ENCODE peak calls at places on chromosomes 4 and X, in nine cellular contexts. Q is heart right ventricle; B is endodermal cell; U is vagina; Z is effector memory CD4-positive, alpha-beta T cell; X is NT2/D1; E is uterus; W is tibial artery; O is adipocyte. N is an unnamed sample. For H3K4me1 and H3K27me3, the result is how much of the 10 kb centered on the place peaks cover.

GRCh38 chrX:63922221-63922620 is 137.2 kb upstream of the ARHGEF9 start:
- DNase-seq in W (no peak), Q (no peak), X (no peak), U (no peak), B (no peak), E (no peak), O (peak), Z (no peak), N (no peak)

GRCh38 chrX:1137531-1137930 is 74.9 kb downstream of the CRLF2 start:
- DNase-seq in X (no peak), O (no peak), U (no peak), B (peak), Q (no peak), Z (no peak), W (peak), E (no peak), N (no peak)

GRCh38 chr4:72084587-72085011 is 52.8 kb downstream of the NPFFR2 start:
- DNase-seq in X (no peak), Z (no peak), U (no peak), B (no peak), O (peak), Q (no peak), E (no peak), W (no peak), N (no peak)

GRCh38 chr4:8191136-8191747 is 7.8 kb upstream of the SH3TC1 start:
- DNase-seq in O (no peak), E (peak), Q (peak), W (peak), B (no peak), Z (no peak), X (no peak), U (no peak), N (peak)

GRCh38 chrX:27435031-27435430 is 28.1 kb downstream of the PPP4R3C start:
- DNase-seq in E (no peak), O (no peak), Z (no peak), Q (no peak), W (no peak), U (no peak), B (no peak), X (no peak), N (no peak)

GRCh38 chr4:76562161-76562560 is 127.1 kb downstream of the SHROOM3 start:
- DNase-seq in W (no peak), B (no peak), U (no peak), X (no peak), Q (no peak), E (no peak), Z (no peak), O (peak), N (no peak)

GRCh38 chr4:99653921-99654890 is 3.4 kb downstream of the C4orf54 start:
- DNase-seq in Z (no peak), W (no peak), E (no peak), O (no peak), Q (no peak), X (no peak), B (no peak), U (no peak), N (peak)

GRCh38 chr4:175540151-175540550 is 271.9 kb downstream of the GPM6A start:
- DNase-seq in Z (no peak), E (no peak), Q (no peak), O (no peak), X (no peak), W (no peak), U (no peak), B (no peak), N (no peak)

GRCh38 chr4:172392741-172393140 is 579.5 kb downstream of the GALNTL6 start:
- DNase-seq in E (no peak), B (no peak), U (no peak), X (no peak), Q (no peak), Z (no peak), W (no peak), O (no peak), N (no peak)

GRCh38 chr4:143782521-143782920 is 82.0 kb upstream of the FREM3 start:
- DNase-seq in Q (no peak), X (no peak), Z (no peak), B (no peak), E (no peak), O (no peak), U (no peak), W (no peak), N (no peak)

GRCh38 chr4:126071346-126072333 is 756.9 kb downstream of the FAT4 start:
- DNase-seq in O (peak), E (no peak), B (no peak), U (no peak), Q (no peak), W (no peak), Z (no peak), X (no peak), N (peak)

GRCh38 chr4:26992657-26993361 is 132.2 kb downstream of the STIM2 start:
- DNase-seq in B (no peak), U (no peak), O (peak), X (no peak), Z (no peak), Q (peak), E (peak), W (no peak), N (no peak)

GRCh38 chrX:36898301-36898700 is 109.9 kb upstream of the FAM47C start:
- DNase-seq in Q (no peak), E (no peak), U (no peak), B (no peak), O (peak), Z (no peak), X (peak), W (no peak), N (no peak)

GRCh38 chr4:138555584-138555983 is 313.4 kb upstream of the SLC7A11 start:
- DNase-seq in O (no peak), E (no peak), U (no peak), W (no peak), Z (no peak), B (peak), X (no peak), Q (no peak), N (no peak)

GRCh38 chrX:117973175-117974075 is 143.2 kb downstream of the KLHL13 start:
- DNase-seq in X (no peak), Z (no peak), U (no peak), E (no peak), W (no peak), Q (no peak), B (no peak), O (peak), N (no peak)

GRCh38 chrX:103157511-103158316 is 57.2 kb upstream of the BEX4 start:
- DNase-seq in E (no peak), O (peak), Q (peak), W (no peak), U (no peak), X (no peak), B (peak), Z (no peak), N (no peak)

DNA sequence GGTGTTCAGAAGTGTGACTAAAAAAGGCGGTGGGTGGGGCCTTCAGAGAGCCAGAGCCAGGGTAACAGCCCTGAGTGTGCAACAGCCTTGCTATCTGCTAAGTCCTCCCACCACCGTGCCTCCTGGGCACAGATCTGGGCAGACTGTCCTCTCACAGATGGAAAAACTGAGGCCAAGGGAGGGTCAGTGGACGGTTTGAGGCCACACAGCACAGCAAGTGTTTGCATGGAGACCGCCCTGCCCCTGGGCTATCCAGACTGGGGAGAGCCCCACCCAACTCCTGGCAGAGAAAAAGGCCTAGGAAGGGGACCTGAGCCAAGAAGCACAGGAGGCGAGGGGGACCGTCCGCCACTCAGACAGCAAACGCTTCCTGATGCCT is 31.7 kb downstream of the BLOC1S4 start:
- DNase-seq in O (no peak), Q (no peak), Z (no peak), W (no peak), E (no peak), B (no peak), U (no peak), X (no peak), N (peak)
- H3K4me1 ChIP-seq in O (under half), Q (under half), Z (under half), W (under half), E (under half), B (under half), U (under half), X (under half), N (under half)

GRCh38 chrX:124426824-124427223 is 80.5 kb downstream of the SH2D1A start:
- DNase-seq in O (no peak), U (no peak), Q (peak), Z (no peak), X (no peak), W (no peak), B (no peak), E (no peak), N (no peak)
- H3K27me3 ChIP-seq in O (under half), U (under half), Q (under half), Z (under half), X (under half), W (under half), B (under half), E (under half), N (under half)

GRCh38 chrX:150409486-150409885 is 46.4 kb downstream of the MAMLD1 start:
- DNase-seq in X (no peak), W (no peak), Z (no peak), B (no peak), Q (no peak), O (no peak), U (no peak), E (no peak), N (no peak)

GRCh38 chrX:150411656-150412055 is 48.5 kb downstream of the MAMLD1 start:
- DNase-seq in X (no peak), Q (no peak), E (no peak), W (no peak), U (no peak), B (no peak), Z (no peak), O (no peak), N (no peak)

GRCh38 chrX:150410513-150410912 is 47.4 kb downstream of the MAMLD1 start:
- DNase-seq in Z (no peak), U (no peak), Q (no peak), E (no peak), X (no peak), B (no peak), W (no peak), O (no peak), N (no peak)

GRCh38 chrX:150408561-150408960 is 45.4 kb downstream of the MAMLD1 start:
- DNase-seq in E (no peak), B (no peak), O (no peak), W (no peak), U (no peak), Q (no peak), X (no peak), Z (no peak), N (no peak)

DNA sequence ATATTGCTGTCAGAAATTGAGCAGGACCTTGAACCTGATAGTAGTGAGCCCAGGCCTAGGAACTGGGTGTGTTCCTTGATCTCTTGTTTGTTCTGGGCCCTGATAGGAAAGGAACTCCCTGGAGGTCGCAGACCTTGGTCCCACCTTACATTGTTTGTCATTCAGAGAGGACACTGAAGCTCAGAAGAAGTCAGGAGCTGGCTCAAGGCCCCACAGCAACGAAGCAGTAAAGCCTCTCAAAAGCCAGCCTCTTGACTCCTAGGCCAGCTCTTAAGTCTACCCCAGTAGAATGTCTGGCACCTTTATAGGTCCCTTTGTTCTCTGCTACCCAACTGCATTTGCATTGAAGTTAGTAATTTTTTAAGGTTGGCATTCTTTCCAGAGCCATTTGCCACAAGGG is 46.8 kb downstream of the MAMLD1 start:
- DNase-seq in E (no peak), O (no peak), X (no peak), Q (no peak), U (no peak), Z (no peak), W (no peak), B (no peak), N (no peak)
- H3K4me1 ChIP-seq in E (under half), O (under half), X (under half), Q (under half), U (under half), Z (under half), W (under half), B (under half), N (under half)

GRCh38 chr4:793109-793861 is 32.6 kb downstream of the CPLX1 start:
- DNase-seq in B (no peak), E (no peak), Q (no peak), X (no peak), O (no peak), Z (no peak), U (no peak), W (no peak), N (no peak)

GRCh38 chr4:792729-793108 is 33.2 kb downstream of the CPLX1 start:
- DNase-seq in E (no peak), Q (no peak), Z (no peak), O (no peak), U (no peak), W (no peak), B (no peak), X (no peak), N (peak)

GRCh38 chr4:791201-791865 is 34.6 kb downstream of the CPLX1 start:
- DNase-seq in Z (no peak), B (peak), Q (no peak), X (no peak), E (no peak), U (no peak), W (no peak), O (no peak), N (peak)

GRCh38 chr4:790466-790820 is 35.5 kb downstream of the CPLX1 start:
- DNase-seq in X (no peak), Z (no peak), U (no peak), O (no peak), B (no peak), Q (no peak), W (no peak), E (no peak), N (no peak)

DNA sequence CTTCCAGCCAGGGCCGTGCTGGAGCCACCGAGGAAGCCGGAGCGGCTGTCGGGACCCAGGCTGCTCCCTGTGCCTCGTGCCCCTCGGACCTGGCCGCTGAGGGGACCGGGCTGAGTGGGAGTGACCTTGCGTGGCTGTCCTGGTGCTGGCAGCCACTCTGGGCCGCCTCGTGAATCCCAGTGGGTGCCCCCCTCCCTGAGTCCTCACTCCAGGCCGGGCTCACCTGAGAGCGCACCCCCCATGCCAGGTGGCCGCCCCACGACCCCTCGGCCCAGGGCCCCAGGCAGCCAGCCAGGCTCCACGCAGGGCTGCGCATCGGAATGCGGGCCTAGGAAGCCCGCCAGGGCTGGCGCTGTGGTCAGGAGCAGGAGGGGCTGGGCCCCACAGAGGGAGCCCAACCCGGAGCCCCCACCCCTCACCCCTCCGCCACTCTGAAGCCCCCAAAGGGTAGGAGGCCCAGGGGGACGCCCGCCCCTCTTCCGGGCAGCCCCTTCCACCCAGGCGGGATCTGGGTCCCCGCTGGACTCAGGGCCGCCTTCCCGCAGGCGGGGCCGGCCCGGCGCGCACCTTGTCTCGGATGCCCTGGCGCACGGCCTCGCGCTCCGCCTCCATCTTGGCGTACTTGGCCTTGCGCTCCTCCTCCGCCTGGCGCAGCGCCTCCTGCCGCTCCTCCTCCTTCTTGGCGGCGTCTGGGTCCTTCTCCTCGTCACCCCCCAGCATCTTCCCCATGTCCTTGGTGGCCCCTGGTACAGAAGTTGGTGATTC is 33.9 kb downstream of the CPLX1 start:
- DNase-seq in Q (no peak), Z (no peak), W (no peak), X (no peak), E (peak), B (peak), U (no peak), O (peak), N (no peak)
- H3K27me3 ChIP-seq in Q (half or more), Z (under half), W (half or more), X (half or more), E (under half), B (half or more), U (under half), O (half or more), N (half or more)

GRCh38 chrX:12972239-12972638 is 2.7 kb upstream of the TMSB4X start:
- DNase-seq in Q (no peak), B (no peak), O (no peak), E (no peak), W (no peak), Z (no peak), X (no peak), U (no peak), N (no peak)

GRCh38 chrX:12972867-12973560 is 1.9 kb upstream of the TMSB4X start:
- DNase-seq in U (no peak), O (no peak), Q (no peak), X (no peak), W (no peak), Z (no peak), B (no peak), E (no peak), N (no peak)

GRCh38 chrX:12974797-12975669 is at the start of gene TMSB4X:
- DNase-seq in U (no peak), Q (peak), B (peak), X (peak), Z (peak), O (peak), W (peak), E (peak), N (peak)

GRCh38 chrX:12974217-12974796 is 603 bp upstream of the TMSB4X start:
- DNase-seq in X (no peak), O (peak), Q (peak), B (peak), Z (no peak), E (peak), W (peak), U (no peak), N (peak)

GRCh38 chrX:12973561-12974216 is 1.2 kb upstream of the TMSB4X start:
- DNase-seq in E (no peak), B (peak), X (no peak), Z (no peak), Q (peak), U (no peak), O (no peak), W (peak), N (no peak)
- H3K4me1 ChIP-seq in E (under half), B (under half), X (under half), Z (under half), Q (under half), U (under half), O (under half), W (under half), N (under half)

DNA sequence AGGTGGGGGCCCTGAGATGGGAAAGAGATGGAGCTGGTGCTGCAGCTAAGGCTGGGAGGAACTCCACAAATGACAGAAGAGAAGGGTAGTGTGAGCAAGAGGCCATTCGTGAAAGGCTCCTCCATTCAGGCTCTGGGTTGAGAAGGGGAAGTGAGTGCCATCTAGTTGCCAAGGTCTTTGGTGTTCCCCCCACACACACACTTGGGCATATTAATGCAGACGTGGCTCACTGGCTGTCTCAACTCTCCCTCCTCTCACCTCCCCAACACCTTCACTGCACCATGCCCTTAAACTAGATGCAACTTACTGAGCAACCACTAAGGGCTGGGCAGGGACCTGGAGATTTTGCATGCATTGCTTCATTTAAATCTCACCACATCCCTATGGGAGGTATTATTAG is 8.7 kb downstream of the CLRN2 start:
- DNase-seq in E (no peak), W (no peak), B (no peak), O (no peak), U (no peak), Z (no peak), Q (no peak), X (no peak), N (no peak)
- H3K27me3 ChIP-seq in E (under half), W (under half), B (under half), O (under half), U (under half), Z (under half), Q (under half), X (under half), N (under half)

DNA sequence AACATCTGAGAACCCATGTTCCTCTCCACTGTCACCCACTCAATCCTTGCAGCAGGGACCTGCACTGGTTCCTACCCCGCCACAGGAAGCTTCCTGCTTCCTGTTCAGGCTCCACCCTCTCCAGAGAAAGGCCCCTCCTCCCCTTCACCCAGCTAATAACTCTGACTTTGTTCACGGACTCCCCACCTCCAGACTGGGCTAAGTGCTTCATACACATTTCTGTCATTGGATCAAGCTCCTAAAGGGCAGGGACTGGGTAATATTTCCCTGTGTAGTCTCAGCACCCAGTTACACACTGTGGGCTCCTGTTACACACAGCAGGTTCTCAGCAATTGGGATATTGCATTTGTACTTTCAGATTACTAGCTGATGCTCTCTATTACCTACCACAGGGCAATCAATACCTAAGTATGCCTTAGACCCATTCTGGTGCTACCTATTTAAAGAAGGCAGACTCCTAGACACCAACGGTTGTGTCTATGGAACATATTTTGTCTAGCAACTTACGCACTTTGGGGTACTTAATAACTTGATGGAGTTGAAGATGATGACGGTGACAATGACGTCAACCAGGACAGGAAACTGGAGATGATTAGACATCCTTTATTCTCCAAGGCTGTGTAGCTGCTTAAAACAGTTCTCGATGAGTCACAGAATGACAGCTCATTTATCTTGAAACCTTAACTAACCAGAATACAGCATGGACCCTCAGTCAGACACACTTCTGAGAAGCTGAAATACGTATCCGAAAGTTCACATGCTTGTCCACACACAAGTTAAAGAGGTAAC is 58.1 kb downstream of the MAML3 start:
- DNase-seq in X (no peak), W (no peak), U (no peak), O (peak), Z (peak), B (peak), Q (peak), E (no peak), N (peak)
- H3K4me1 ChIP-seq in X (under half), W (half or more), U (half or more), O (under half), Z (under half), B (under half), Q (under half), E (under half), N (half or more)

GRCh38 chr4:93710847-93711430 is 117.6 kb upstream of the ATOH1 start:
- DNase-seq in X (no peak), O (no peak), Q (no peak), Z (no peak), W (no peak), U (no peak), E (no peak), B (peak), N (peak)
- H3K27me3 ChIP-seq in X (under half), O (under half), Q (under half), Z (under half), W (under half), U (under half), E (under half), B (under half), N (under half)